ENCODE peak calls at places on chromosome 21, in six cellular contexts. Y is cardiac muscle cell, L is tibial artery, I is colonic mucosa, J is fibroblast of villous mesenchyme, T is omental fat pad. D is an unnamed sample.
A peak's percentile ranks its signal among the peaks of the same experiment; 100 is the strongest.

GRCh38 chr21:44085491-44086321 is 21.5 kb upstream of the PWP2 start:
- DNase-seq in J (peak; percentile 5), L (no peak), Y (peak; percentile 40), I (peak; percentile 12), T (no peak), D (no peak)

GRCh38 chr21:38958940-38959685 is 153.4 kb downstream of the ETS2 start:
- DNase-seq in Y (peak; percentile 88), T (no peak), I (peak; percentile 62), J (peak; percentile 99), L (no peak), D (no peak)

GRCh38 chr21:45724345-45724961 is 80.9 kb downstream of the PCBP3 start:
- DNase-seq in I (no peak), J (no peak), T (no peak), Y (no peak), L (no peak), D (no peak)

GRCh38 chr21:43626390-43626789 is 32.9 kb downstream of the HSF2BP start:
- DNase-seq in Y (peak; percentile 53), L (no peak), T (no peak), I (no peak), J (peak; percentile 94), D (no peak)

GRCh38 chr21:45505416-45506021 is 36.7 kb downstream of the SLC19A1 start:
- DNase-seq in I (no peak), L (peak; percentile 67), T (no peak), J (no peak), Y (no peak), D (peak; percentile 10)

GRCh38 chr21:25560151-25560783 is 47.0 kb downstream of the MRPL39 start:
- DNase-seq in J (peak; percentile 40), T (no peak), I (no peak), L (no peak), Y (peak; percentile 17), D (no peak)

GRCh38 chr21:43958364-43959158 is 53.5 kb upstream of the TRAPPC10 start:
- DNase-seq in J (no peak), Y (no peak), L (no peak), T (no peak), I (no peak), D (no peak)

GRCh38 chr21:33846141-33846540 is 69.5 kb downstream of the ATP5PO start:
- DNase-seq in T (no peak), J (no peak), L (no peak), I (no peak), Y (no peak), D (no peak)

GRCh38 chr21:45266518-45267389 is 20.9 kb downstream of the POFUT2 start:
- DNase-seq in J (no peak), I (no peak), L (peak; percentile 49), Y (no peak), T (no peak), D (no peak)

GRCh38 chr21:15483138-15483780 is 246.5 kb upstream of the USP25 start:
- DNase-seq in J (peak; percentile 86), I (peak; percentile 89), L (peak; percentile 86), T (peak; percentile 81), Y (peak; percentile 96), D (peak; percentile 91)

GRCh38 chr21:31710586-31710985 is 21.3 kb downstream of the SCAF4 start:
- DNase-seq in Y (peak; percentile 50), T (no peak), L (no peak), J (peak; percentile 41), I (no peak), D (no peak)

GRCh38 chr21:31132574-31133242 is 94.4 kb upstream of the KRTAP19-8 start:
- DNase-seq in J (peak; percentile 36), I (no peak), Y (peak; percentile 52), L (no peak), T (no peak), D (no peak)

GRCh38 chr21:37139154-37139553 is 66.1 kb downstream of the TTC3 start:
- DNase-seq in J (no peak), L (no peak), I (no peak), T (no peak), Y (no peak), D (no peak)

GRCh38 chr21:36710729-36711048 is 11.8 kb downstream of the SIM2 start:
- DNase-seq in L (peak; percentile 34), I (no peak), T (no peak), J (no peak), Y (peak; percentile 29), D (no peak)

GRCh38 chr21:45280178-45280821 is 7.4 kb downstream of the POFUT2 start:
- DNase-seq in L (peak; percentile 52), J (no peak), Y (no peak), T (no peak), I (no peak), D (no peak)

GRCh38 chr21:33028759-33029511 is 3.2 kb downstream of the OLIG2 start:
- DNase-seq in I (no peak), L (no peak), J (no peak), Y (peak; percentile 25), T (no peak), D (peak; percentile 49)

GRCh38 chr21:31658053-31658452 is 1.4 kb upstream of the SOD1 start:
- DNase-seq in I (peak; percentile 84), Y (no peak), J (no peak), L (no peak), T (no peak), D (no peak)

GRCh38 chr21:16587141-16587570 is 857.4 kb downstream of the USP25 start:
- DNase-seq in J (peak; percentile 54), L (peak; percentile 77), Y (peak; percentile 87), I (peak; percentile 59), T (no peak), D (no peak)
- TF ChIP-seq CTCF in J (no peak), L (no peak), Y (no peak), I (no peak), T (no peak), D (no peak)

GRCh38 chr21:29298348-29299045 is at the start of gene BACH1:
- DNase-seq in Y (peak; percentile 95), L (peak; percentile 93), I (peak; percentile 92), T (peak; percentile 57), J (peak; percentile 90), D (peak; percentile 94)
- TF ChIP-seq CTCF in Y (peak; percentile 14), L (peak; percentile 32), I (peak; percentile 40), T (no peak), J (peak; percentile 38), D (peak; percentile 11)

GRCh38 chr21:42233067-42233981 is 14.4 kb downstream of the ABCG1 start:
- DNase-seq in T (no peak), Y (peak; percentile 81), I (peak; percentile 76), J (peak; percentile 79), L (peak; percentile 95), D (no peak)
- TF ChIP-seq CTCF in T (no peak), Y (peak; percentile 36), I (peak; percentile 30), J (peak; percentile 24), L (no peak), D (no peak)

GRCh38 chr21:21751286-21751685 is 753.1 kb downstream of the NCAM2 start:
- DNase-seq in T (no peak), I (peak; percentile 19), L (no peak), Y (no peak), J (peak; percentile 17), D (no peak)
- TF ChIP-seq CTCF in T (no peak), I (no peak), L (no peak), Y (no peak), J (peak; percentile 66), D (no peak)

D was measured in glutamatergic neuron.